ENCODE peak calls at places on chromosomes 11 and 22, in four cellular contexts. S is K562, D is IMR-90, T is GM12878. B is an unnamed sample. For H3K4me1, the result is how much of the 10 kb centered on the place peaks cover.

GRCh38 chr11:80958966-80959365 is 1518.1 kb upstream of the TENM4 start:
- DNase-seq in S (no peak), D (no peak), T (no peak), B (no peak)

GRCh38 chr11:111975076-111975806 is 38.1 kb downstream of the DIXDC1 start:
- DNase-seq in S (no peak), D (no peak), T (no peak), B (peak)

GRCh38 chr11:10307411-10308207 is 2.7 kb downstream of the ADM start:
- DNase-seq in S (peak), D (peak), T (peak), B (peak)

GRCh38 chr22:46074771-46075551 is 75.4 kb upstream of the PPARA start:
- DNase-seq in S (no peak), D (no peak), T (no peak), B (no peak)

GRCh38 chr22:19879996-19880785 is 25.5 kb upstream of the GNB1L start:
- DNase-seq in S (no peak), D (no peak), T (no peak), B (no peak)

GRCh38 chr22:41576877-41577276 is 12.8 kb downstream of the PMM1 start:
- DNase-seq in S (peak), D (peak), T (no peak), B (peak)

GRCh38 chr22:19984201-19984753 is 32.3 kb downstream of the ARVCF start:
- DNase-seq in S (peak), D (peak), T (no peak), B (peak)

GRCh38 chr11:66729447-66729846 is 431 bp upstream of the SPTBN2 start:
- DNase-seq in S (no peak), D (no peak), T (no peak), B (no peak)

GRCh38 chr11:128568166-128568778 is 19.1 kb downstream of the ETS1 start:
- DNase-seq in S (no peak), D (no peak), T (no peak), B (no peak)

GRCh38 chr11:92211576-92212167 is 12.9 kb upstream of the FAT3 start:
- DNase-seq in S (no peak), D (peak), T (no peak), B (no peak)

GRCh38 chr22:24503137-24503850 is 8.2 kb downstream of the UPB1 start:
- DNase-seq in S (peak), D (peak), T (peak), B (peak)

GRCh38 chr22:44582016-44582415 is 84.0 kb upstream of the RTL6 start:
- DNase-seq in S (no peak), D (no peak), T (no peak), B (no peak)

GRCh38 chr11:27040302-27041115 is at the start of gene BBOX1:
- DNase-seq in S (no peak), D (no peak), T (no peak), B (no peak)

GRCh38 chr11:68385128-68385527 is 72.7 kb downstream of the LRP5 start:
- DNase-seq in S (no peak), D (no peak), T (no peak), B (no peak)

GRCh38 chr11:68386331-68386978 is 74.1 kb downstream of the LRP5 start:
- DNase-seq in S (no peak), D (no peak), T (no peak), B (no peak)

GRCh38 chr11:68382358-68382998 is 70.1 kb downstream of the LRP5 start:
- DNase-seq in S (no peak), D (no peak), T (no peak), B (no peak)

GRCh38 chr11:68383976-68384501 is 71.6 kb downstream of the LRP5 start:
- DNase-seq in S (peak), D (peak), T (no peak), B (peak)

GRCh38 chr11:68384530-68385081 is 72.2 kb downstream of the LRP5 start:
- DNase-seq in S (no peak), D (no peak), T (no peak), B (no peak)
- H3K4me1 ChIP-seq in S (under half), D (under half), T (under half), B (under half)

GRCh38 chr22:40247976-40248375 is 70.3 kb downstream of the TNRC6B start:
- DNase-seq in S (no peak), D (no peak), T (no peak), B (no peak)

GRCh38 chr22:40250608-40251007 is 72.9 kb downstream of the TNRC6B start:
- DNase-seq in S (no peak), D (no peak), T (peak), B (no peak)

GRCh38 chr22:40256501-40256900 is 78.8 kb downstream of the TNRC6B start:
- DNase-seq in S (no peak), D (no peak), T (no peak), B (no peak)

GRCh38 chr22:40249286-40249685 is 71.6 kb downstream of the TNRC6B start:
- DNase-seq in S (no peak), D (no peak), T (no peak), B (no peak)

GRCh38 chr22:40251106-40251505 is 73.4 kb downstream of the TNRC6B start:
- DNase-seq in S (no peak), D (no peak), T (no peak), B (no peak)
- TF ChIP-seq FOS in S (no peak), D (no peak), T (no peak), B (no peak)

DNA sequence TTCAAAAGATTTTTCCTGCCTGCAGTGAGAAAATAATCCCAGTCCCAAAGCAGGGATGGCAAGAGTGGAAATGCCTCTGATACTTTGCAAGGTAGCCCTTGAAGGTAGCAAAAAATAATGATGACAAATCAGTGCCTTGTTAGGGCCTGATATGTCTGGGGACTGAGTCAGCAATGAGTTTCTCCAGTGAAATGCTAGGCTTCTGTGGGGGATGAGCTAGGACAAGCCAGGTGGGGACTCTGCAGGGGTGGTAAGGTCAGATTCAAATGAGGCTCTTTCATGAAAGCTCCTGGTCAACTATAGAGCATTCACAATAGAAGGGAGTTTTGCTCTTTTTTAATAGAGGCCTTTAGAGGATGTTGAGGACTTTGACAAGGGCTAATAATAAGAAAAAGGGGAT is 77.7 kb downstream of the ME3 start:
- DNase-seq in S (no peak), D (peak), T (no peak), B (peak)
- H3K4me1 ChIP-seq in S (under half), D (under half), T (under half), B (under half)

GRCh38 chr11:126149759-126150236 is 61.7 kb downstream of the RPUSD4 start:
- DNase-seq in S (no peak), D (no peak), T (no peak), B (peak)

GRCh38 chr11:126146454-126147192 is 64.8 kb downstream of the RPUSD4 start:
- DNase-seq in S (no peak), D (no peak), T (no peak), B (no peak)

GRCh38 chr11:126150256-126150655 is 61.2 kb downstream of the RPUSD4 start:
- DNase-seq in S (no peak), D (no peak), T (no peak), B (no peak)

GRCh38 chr11:126147268-126148111 is 64.0 kb downstream of the RPUSD4 start:
- DNase-seq in S (no peak), D (no peak), T (no peak), B (no peak)

GRCh38 chr11:126148317-126148716 is 63.1 kb downstream of the RPUSD4 start:
- DNase-seq in S (no peak), D (no peak), T (no peak), B (no peak)
- TF ChIP-seq FOS in S (no peak), D (no peak), T (no peak), B (no peak)

GRCh38 chr22:25623851-25624250 is 59.4 kb downstream of the GRK3 start:
- DNase-seq in S (no peak), D (no peak), T (no peak), B (no peak)

GRCh38 chr22:25626146-25626992 is 61.9 kb downstream of the GRK3 start:
- DNase-seq in S (no peak), D (no peak), T (no peak), B (no peak)

GRCh38 chr22:25624486-25624885 is 60.0 kb downstream of the GRK3 start:
- DNase-seq in S (no peak), D (no peak), T (no peak), B (no peak)

GRCh38 chr22:25623310-25623734 is 58.8 kb downstream of the GRK3 start:
- DNase-seq in S (no peak), D (no peak), T (peak), B (no peak)

DNA sequence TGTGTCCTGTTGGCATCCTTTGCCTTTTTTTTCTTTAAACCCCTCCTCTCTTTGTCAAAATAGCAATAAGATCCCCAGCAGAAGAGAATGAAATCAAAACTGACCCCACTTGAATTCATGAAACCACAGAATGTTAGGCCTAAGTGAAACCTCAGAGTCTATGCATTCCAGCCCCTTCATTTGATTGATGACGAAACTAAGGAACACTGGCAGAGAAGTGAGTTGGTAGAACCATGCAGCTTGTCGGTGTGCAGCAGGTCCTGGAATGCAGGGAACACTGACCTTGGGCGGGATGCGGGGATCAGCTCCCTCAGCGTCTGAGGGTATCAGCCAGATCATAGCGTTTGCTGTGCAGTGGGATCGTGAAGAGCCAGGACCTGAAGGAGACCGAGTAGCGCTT is 57.5 kb downstream of the GRK3 start:
- DNase-seq in S (no peak), D (peak), T (no peak), B (no peak)
- H3K4me1 ChIP-seq in S (under half), D (under half), T (under half), B (under half)

B was measured in endothelial cell of umbilical vein.